ENCODE peak calls at places on chromosomes 12 and 14, in six cellular contexts. B is erythroblast; U is left colon; W is NCI-H1105 treated with DMSO at 0.1 percent for 48 hours; F is GM04504; I is stimulated activated CD8-positive, alpha-beta memory T cell treated with anti-CD3 and anti-CD28 coated beads, Interleukin-7, amount 100 ng/mL, for 4 hours. C is an unnamed sample.

GRCh38 chr12:101117842-101118241 is 92.2 kb downstream of the SLC5A8 start:
- DNase-seq in B (no peak), U (no peak), W (no peak), F (no peak), I (no peak), C (no peak)

GRCh38 chr12:114784526-114784925 is 100.6 kb upstream of the TBX3 start:
- DNase-seq in B (no peak), U (no peak), W (no peak), F (no peak), I (no peak), C (no peak)

GRCh38 chr12:51471465-51471864 is 46.8 kb downstream of the SLC4A8 start:
- DNase-seq in B (no peak), U (no peak), W (no peak), F (no peak), I (no peak), C (no peak)

GRCh38 chr12:52975820-52976573 is 27.1 kb downstream of the KRT18 start:
- DNase-seq in B (no peak), U (peak), W (no peak), F (no peak), I (no peak), C (no peak)

GRCh38 chr14:22780105-22780679 is 13.7 kb downstream of the OXA1L start:
- DNase-seq in B (no peak), U (no peak), W (no peak), F (no peak), I (no peak), C (no peak)

GRCh38 chr12:121295123-121295745 is 1.3 kb downstream of the CAMKK2 start:
- DNase-seq in B (peak), U (no peak), W (no peak), F (no peak), I (no peak), C (no peak)

GRCh38 chr12:54306925-54307731 is 6.3 kb upstream of the NFE2 start:
- DNase-seq in B (peak), U (peak), W (no peak), F (no peak), I (no peak), C (no peak)

GRCh38 chr12:16294589-16294988 is 17.1 kb upstream of the SLC15A5 start:
- DNase-seq in B (no peak), U (no peak), W (no peak), F (no peak), I (no peak), C (no peak)

GRCh38 chr12:6867407-6868210 is at the start of gene TPI1:
- DNase-seq in B (peak), U (peak), W (peak), F (peak), I (peak), C (no peak)

GRCh38 chr12:12673296-12673695 is 22.7 kb downstream of the GPR19 start:
- DNase-seq in B (no peak), U (no peak), W (no peak), F (no peak), I (no peak), C (no peak)

GRCh38 chr12:50201987-50202521 is 34.9 kb upstream of the CERS5 start:
- DNase-seq in B (no peak), U (peak), W (no peak), F (peak), I (no peak), C (no peak)

GRCh38 chr14:93977790-93978581 is 1.6 kb upstream of the ASB2 start:
- DNase-seq in B (no peak), U (no peak), W (no peak), F (no peak), I (peak), C (no peak)

C was measured in iPS DF 19.7.